ENCODE peak calls at places on chromosomes 16 and 17, in seven cellular contexts. One of them, this sample, is unnamed.

GRCh38 chr17:28057731-28058246 is 15.3 kb downstream of the NLK start:
- DNase-seq in epithelial cell of esophagus: peak
- DNase-seq in H9: no peak
- DNase-seq in RWPE1: peak
- DNase-seq in cardiac muscle cell: no peak
- DNase-seq in suprapubic skin: no peak
- DNase-seq in lung: no peak
- DNase-seq in this sample: no peak

GRCh38 chr16:56851671-56852400 is 13.2 kb upstream of the SLC12A3 start:
- DNase-seq in H9: peak
- DNase-seq in epithelial cell of esophagus: no peak
- DNase-seq in lung: no peak
- DNase-seq in cardiac muscle cell: peak
- DNase-seq in RWPE1: no peak
- DNase-seq in suprapubic skin: peak
- DNase-seq in this sample: no peak

GRCh38 chr16:56669005-56669839 is at the start of gene MT1H:
- DNase-seq in epithelial cell of esophagus: no peak
- DNase-seq in H9: peak
- DNase-seq in RWPE1: no peak
- DNase-seq in cardiac muscle cell: no peak
- DNase-seq in suprapubic skin: no peak
- DNase-seq in lung: no peak
- DNase-seq in this sample: no peak

GRCh38 chr17:78879679-78880186 is 23.3 kb downstream of the CEP295NL start:
- DNase-seq in suprapubic skin: peak
- DNase-seq in H9: no peak
- DNase-seq in epithelial cell of esophagus: no peak
- DNase-seq in RWPE1: no peak
- DNase-seq in cardiac muscle cell: peak
- DNase-seq in lung: peak
- DNase-seq in this sample: peak

GRCh38 chr16:54937673-54938350 is 7.1 kb downstream of the IRX5 start:
- DNase-seq in H9: no peak
- DNase-seq in lung: no peak
- DNase-seq in cardiac muscle cell: peak
- DNase-seq in suprapubic skin: no peak
- DNase-seq in epithelial cell of esophagus: peak
- DNase-seq in RWPE1: no peak
- DNase-seq in this sample: no peak

GRCh38 chr16:84598391-84598750 is 19.5 kb downstream of the COTL1 start:
- DNase-seq in RWPE1: no peak
- DNase-seq in lung: no peak
- DNase-seq in epithelial cell of esophagus: no peak
- DNase-seq in H9: no peak
- DNase-seq in cardiac muscle cell: no peak
- DNase-seq in suprapubic skin: no peak
- DNase-seq in this sample: no peak

GRCh38 chr17:78502611-78503148 is 74.5 kb downstream of the DNAH17 start:
- DNase-seq in suprapubic skin: no peak
- DNase-seq in epithelial cell of esophagus: no peak
- DNase-seq in RWPE1: no peak
- DNase-seq in cardiac muscle cell: no peak
- DNase-seq in lung: no peak
- DNase-seq in H9: no peak
- DNase-seq in this sample: no peak

GRCh38 chr16:85518398-85519049 is 94.6 kb upstream of the GSE1 start:
- DNase-seq in epithelial cell of esophagus: no peak
- DNase-seq in cardiac muscle cell: no peak
- DNase-seq in H9: no peak
- DNase-seq in lung: no peak
- DNase-seq in RWPE1: no peak
- DNase-seq in suprapubic skin: no peak
- DNase-seq in this sample: no peak

DNA sequence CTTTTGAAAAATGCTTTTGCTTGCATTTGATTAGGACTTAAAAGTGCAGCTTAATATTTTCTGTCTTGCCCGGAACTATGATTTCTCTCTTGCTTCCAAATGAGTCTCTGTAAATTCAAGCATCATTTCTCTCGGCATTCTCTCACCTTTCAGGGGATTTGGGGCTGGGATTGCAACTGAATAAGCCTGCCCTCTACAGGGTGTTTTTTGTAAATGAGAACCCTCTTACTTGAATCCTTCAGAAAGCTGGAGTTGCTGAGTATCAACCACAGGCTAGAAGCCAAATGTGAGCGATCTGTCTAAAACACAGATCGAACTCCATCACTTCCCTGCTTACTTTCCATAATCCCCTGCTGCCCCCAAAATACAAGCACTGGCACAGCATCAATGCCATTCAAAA is 234.6 kb downstream of the TMEM114 start:
- DNase-seq in suprapubic skin: no peak
- DNase-seq in lung: no peak
- DNase-seq in epithelial cell of esophagus: no peak
- DNase-seq in cardiac muscle cell: no peak
- DNase-seq in RWPE1: no peak
- DNase-seq in H9: no peak
- DNase-seq in this sample: no peak
- TF ChIP-seq CTCF in suprapubic skin: no peak
- TF ChIP-seq CTCF in lung: no peak
- TF ChIP-seq CTCF in epithelial cell of esophagus: no peak
- TF ChIP-seq CTCF in cardiac muscle cell: no peak
- TF ChIP-seq CTCF in RWPE1: no peak
- TF ChIP-seq CTCF in H9: peak
- TF ChIP-seq CTCF in this sample: no peak

DNA sequence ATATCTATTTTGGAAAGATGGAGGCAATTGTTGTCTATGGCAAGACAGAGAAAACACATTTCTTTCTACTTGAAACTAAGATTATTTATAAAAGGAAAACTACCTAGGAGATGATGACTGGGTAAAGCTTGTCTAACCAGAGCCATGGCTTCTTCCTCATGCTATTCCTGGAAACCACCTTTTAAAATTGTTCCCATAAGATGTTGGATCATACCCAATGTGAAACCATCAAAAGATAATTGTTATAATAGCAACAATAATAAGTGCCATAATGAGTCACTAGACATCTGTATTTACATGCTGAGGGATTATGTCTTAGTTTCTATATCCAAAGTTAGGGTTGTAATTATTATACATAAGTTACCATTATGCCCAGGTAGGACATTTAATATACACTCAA is 428.4 kb downstream of the KCNJ2 start:
- DNase-seq in RWPE1: peak
- DNase-seq in lung: no peak
- DNase-seq in epithelial cell of esophagus: peak
- DNase-seq in suprapubic skin: no peak
- DNase-seq in cardiac muscle cell: no peak
- DNase-seq in H9: no peak
- DNase-seq in this sample: no peak
- TF ChIP-seq CTCF in RWPE1: no peak
- TF ChIP-seq CTCF in lung: no peak
- TF ChIP-seq CTCF in epithelial cell of esophagus: no peak
- TF ChIP-seq CTCF in suprapubic skin: no peak
- TF ChIP-seq CTCF in cardiac muscle cell: no peak
- TF ChIP-seq CTCF in H9: no peak
- TF ChIP-seq CTCF in this sample: no peak

GRCh38 chr16:83215417-83216001 is 588.7 kb downstream of the CDH13 start:
- DNase-seq in lung: no peak
- DNase-seq in RWPE1: peak
- DNase-seq in cardiac muscle cell: peak
- DNase-seq in epithelial cell of esophagus: peak
- DNase-seq in H9: peak
- DNase-seq in suprapubic skin: no peak
- DNase-seq in this sample: peak
- TF ChIP-seq CTCF in lung: peak
- TF ChIP-seq CTCF in RWPE1: peak
- TF ChIP-seq CTCF in cardiac muscle cell: peak
- TF ChIP-seq CTCF in epithelial cell of esophagus: peak
- TF ChIP-seq CTCF in H9: peak
- TF ChIP-seq CTCF in suprapubic skin: peak
- TF ChIP-seq CTCF in this sample: peak

GRCh38 chr17:76088041-76088867 is 9.3 kb downstream of the ZACN start:
- DNase-seq in suprapubic skin: no peak
- DNase-seq in lung: no peak
- DNase-seq in epithelial cell of esophagus: no peak
- DNase-seq in H9: peak
- DNase-seq in cardiac muscle cell: no peak
- DNase-seq in RWPE1: no peak
- DNase-seq in this sample: no peak
- TF ChIP-seq CTCF in suprapubic skin: no peak
- TF ChIP-seq CTCF in lung: no peak
- TF ChIP-seq CTCF in epithelial cell of esophagus: peak
- TF ChIP-seq CTCF in H9: peak
- TF ChIP-seq CTCF in cardiac muscle cell: no peak
- TF ChIP-seq CTCF in RWPE1: no peak
- TF ChIP-seq CTCF in this sample: no peak

DNA sequence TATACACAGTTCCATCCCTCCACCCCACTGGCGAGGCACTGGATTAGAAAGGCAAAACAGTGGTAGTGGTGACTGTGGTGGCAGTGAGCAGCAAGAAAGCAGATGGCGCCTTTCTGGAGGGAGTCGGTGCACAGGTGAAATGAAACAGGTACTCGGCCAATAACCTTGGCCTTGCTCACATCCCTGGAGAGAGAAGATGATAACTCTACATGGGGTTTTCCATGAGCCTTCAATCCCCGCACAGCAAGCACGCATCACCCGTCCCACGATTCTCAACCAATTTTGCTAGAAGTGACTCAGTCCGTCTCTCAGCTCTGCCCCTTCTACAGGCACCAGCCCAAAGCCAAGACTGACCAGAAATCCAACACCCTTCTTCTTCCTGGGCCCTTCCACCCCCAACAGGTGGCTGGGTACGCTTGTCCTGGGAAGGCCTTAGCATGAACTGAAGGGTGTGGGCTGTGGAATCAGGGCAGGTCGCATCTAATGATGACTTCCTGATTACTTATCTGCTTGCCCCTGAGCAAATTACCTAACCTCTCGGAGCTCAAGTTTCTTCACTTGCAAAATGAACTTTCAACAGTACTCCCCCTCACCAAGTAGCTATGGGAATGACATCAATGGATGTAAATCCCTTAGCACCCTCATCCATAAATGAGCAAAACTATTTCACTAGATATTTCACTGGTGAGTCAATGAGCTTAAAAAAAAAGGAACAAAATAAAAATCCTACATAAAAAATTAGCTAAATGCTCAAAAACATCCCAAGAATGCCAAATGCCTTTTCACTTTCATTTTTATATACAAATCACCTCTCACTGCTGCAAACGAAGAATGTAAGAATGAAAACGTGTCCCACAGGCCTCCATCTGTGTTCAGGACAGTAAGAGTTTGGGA is 18.0 kb downstream of the XPO6 start:
- DNase-seq in epithelial cell of esophagus: peak
- DNase-seq in H9: no peak
- DNase-seq in cardiac muscle cell: peak
- DNase-seq in RWPE1: peak
- DNase-seq in lung: no peak
- DNase-seq in suprapubic skin: no peak
- DNase-seq in this sample: no peak
- TF ChIP-seq CTCF in epithelial cell of esophagus: no peak
- TF ChIP-seq CTCF in H9: no peak
- TF ChIP-seq CTCF in cardiac muscle cell: no peak
- TF ChIP-seq CTCF in RWPE1: no peak
- TF ChIP-seq CTCF in lung: no peak
- TF ChIP-seq CTCF in suprapubic skin: no peak
- TF ChIP-seq CTCF in this sample: no peak

DNA sequence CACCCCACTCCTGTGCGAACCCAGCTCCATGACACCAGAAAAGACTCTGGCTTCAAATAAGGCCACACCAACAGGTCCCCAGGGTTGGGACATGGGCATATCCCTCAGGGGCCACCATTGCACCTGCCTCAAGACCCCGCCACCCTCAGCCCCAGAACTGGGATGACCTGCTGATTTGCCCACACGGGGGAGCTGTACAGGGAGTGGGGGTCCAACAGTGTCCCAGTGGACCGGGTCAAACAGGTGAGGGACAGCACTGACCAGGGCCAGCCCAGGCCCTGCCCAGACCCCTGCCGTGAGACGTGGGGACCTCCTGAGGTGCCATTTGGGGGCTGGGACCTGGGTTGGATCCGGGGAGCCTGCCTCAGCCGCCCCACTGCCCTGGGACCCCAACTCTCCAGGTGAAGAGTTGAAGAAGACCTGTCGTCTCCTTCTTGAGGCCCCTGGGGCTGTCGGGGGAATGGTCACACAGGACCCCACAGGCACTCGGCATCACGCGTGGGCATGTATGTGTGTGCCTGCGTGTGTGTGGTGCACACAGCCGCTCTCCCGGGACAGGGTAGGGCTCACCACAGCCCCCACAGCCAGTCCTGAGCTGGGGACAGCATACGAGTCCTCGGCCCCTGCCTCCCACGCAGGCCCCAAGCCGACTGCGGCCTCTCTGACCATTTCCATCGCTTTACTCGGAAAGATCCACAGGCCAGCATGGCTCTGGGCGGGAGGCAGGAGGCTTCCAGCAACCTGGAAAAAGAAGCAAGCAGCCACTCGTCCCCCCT is 34.2 kb upstream of the ZNF469 start:
- DNase-seq in RWPE1: no peak
- DNase-seq in epithelial cell of esophagus: no peak
- DNase-seq in H9: no peak
- DNase-seq in lung: no peak
- DNase-seq in cardiac muscle cell: no peak
- DNase-seq in suprapubic skin: no peak
- DNase-seq in this sample: no peak
- TF ChIP-seq CTCF in RWPE1: no peak
- TF ChIP-seq CTCF in epithelial cell of esophagus: no peak
- TF ChIP-seq CTCF in H9: peak
- TF ChIP-seq CTCF in lung: no peak
- TF ChIP-seq CTCF in cardiac muscle cell: no peak
- TF ChIP-seq CTCF in suprapubic skin: no peak
- TF ChIP-seq CTCF in this sample: no peak

GRCh38 chr17:65547253-65547670 is 14.2 kb downstream of the AXIN2 start:
- DNase-seq in suprapubic skin: no peak
- DNase-seq in epithelial cell of esophagus: no peak
- DNase-seq in H9: no peak
- DNase-seq in lung: no peak
- DNase-seq in cardiac muscle cell: no peak
- DNase-seq in RWPE1: no peak
- DNase-seq in this sample: no peak
- TF ChIP-seq CTCF in suprapubic skin: no peak
- TF ChIP-seq CTCF in epithelial cell of esophagus: no peak
- TF ChIP-seq CTCF in H9: no peak
- TF ChIP-seq CTCF in lung: no peak
- TF ChIP-seq CTCF in cardiac muscle cell: no peak
- TF ChIP-seq CTCF in RWPE1: no peak
- TF ChIP-seq CTCF in this sample: no peak